ENCODE peak calls at places on chromosome 4, in eight cellular contexts. L, P, A, D, I, X, S and O are unnamed samples.
A peak's percentile ranks its signal among the peaks of the same experiment; 100 is the strongest.

GRCh38 chr4:168693750-168694470 is 197.1 kb downstream of the PALLD start:
- DNase-seq in S (no peak), X (no peak), L (no peak), I (no peak), D (no peak), P (no peak), A (no peak), O (peak; percentile 33)

GRCh38 chr4:151362404-151363164 is 37.2 kb upstream of the SH3D19 start:
- DNase-seq in X (peak; percentile 84), A (peak; percentile 72), S (peak; percentile 81), I (peak; percentile 83), L (peak; percentile 86), P (peak; percentile 85), D (peak; percentile 90), O (peak; percentile 78)

GRCh38 chr4:13548059-13548983 is 4.0 kb upstream of the NKX3-2 start:
- DNase-seq in S (no peak), D (peak; percentile 68), I (no peak), L (no peak), A (no peak), X (no peak), P (no peak), O (no peak)

GRCh38 chr4:14874990-14875389 is 127.3 kb upstream of the CPEB2 start:
- DNase-seq in P (no peak), L (no peak), A (no peak), D (no peak), S (no peak), I (no peak), X (no peak), O (no peak)

GRCh38 chr4:109315818-109316217 is 13.4 kb upstream of the COL25A1 start:
- DNase-seq in X (no peak), D (no peak), L (no peak), A (no peak), S (no peak), I (no peak), P (no peak), O (no peak)

GRCh38 chr4:164252286-164252685 is 501.6 kb upstream of the SMIM31 start:
- DNase-seq in X (no peak), L (no peak), A (no peak), P (no peak), D (no peak), I (no peak), S (peak; percentile 36), O (peak; percentile 29)

GRCh38 chr4:37882665-37883296 is 8.1 kb upstream of the TBC1D1 start:
- DNase-seq in P (no peak), S (no peak), A (no peak), L (peak; percentile 70), I (peak; percentile 2), X (peak; percentile 26), D (no peak), O (no peak)

GRCh38 chr4:31146366-31146765 is 426.2 kb downstream of the PCDH7 start:
- DNase-seq in A (no peak), S (no peak), I (peak; percentile 23), D (no peak), X (no peak), L (no peak), P (no peak), O (no peak)

GRCh38 chr4:76758290-76758882 is 139.6 kb downstream of the SOWAHB start:
- DNase-seq in I (peak; percentile 45), A (no peak), S (no peak), X (peak; percentile 27), L (no peak), D (no peak), P (peak; percentile 46), O (peak; percentile 76)

GRCh38 chr4:111797455-111798163 is 347.6 kb upstream of the FAM241A start:
- DNase-seq in S (no peak), I (no peak), P (no peak), D (no peak), L (no peak), X (no peak), A (no peak), O (no peak)

DNA sequence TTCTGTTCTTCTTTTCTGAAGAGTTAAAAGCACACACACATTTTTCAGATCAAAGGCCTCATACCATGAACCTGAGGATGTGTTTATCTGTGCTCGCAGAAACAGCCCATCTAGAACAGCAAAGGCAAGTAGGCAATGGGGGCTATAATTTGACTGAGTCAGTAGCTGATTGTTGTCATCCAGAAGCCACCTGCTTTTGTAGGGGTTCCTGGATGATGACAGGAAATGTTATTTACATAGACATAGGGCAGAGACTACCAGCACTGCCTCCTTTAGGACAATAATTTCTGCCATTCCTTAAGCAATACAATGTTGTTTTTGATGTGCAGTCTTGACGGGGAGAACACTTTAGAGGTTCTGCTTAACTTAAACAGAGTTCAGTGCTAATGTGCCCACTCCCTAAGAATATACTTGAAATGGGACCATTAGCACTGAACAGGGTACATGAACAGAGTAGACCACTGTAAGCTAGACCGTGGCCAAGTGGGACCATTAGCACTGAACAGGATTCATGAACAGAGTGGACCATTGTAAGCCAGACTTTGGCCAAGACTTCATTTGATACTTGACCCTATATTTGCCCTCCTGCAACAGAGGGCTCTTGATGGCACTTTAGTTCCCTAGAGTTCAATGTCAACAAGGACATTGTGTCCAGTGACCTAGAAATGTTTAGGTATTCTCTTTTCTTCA is 42.8 kb upstream of the CCSER1 start:
- DNase-seq in I (no peak), L (no peak), S (no peak), P (no peak), A (no peak), X (no peak), D (no peak), O (no peak)
- H3K27ac ChIP-seq in I (no peak overlapping the region), L (no peak overlapping the region), S (no peak overlapping the region), P (no peak overlapping the region), A (no peak overlapping the region), X (no peak overlapping the region), D (no peak overlapping the region), O (no peak overlapping the region)

DNA sequence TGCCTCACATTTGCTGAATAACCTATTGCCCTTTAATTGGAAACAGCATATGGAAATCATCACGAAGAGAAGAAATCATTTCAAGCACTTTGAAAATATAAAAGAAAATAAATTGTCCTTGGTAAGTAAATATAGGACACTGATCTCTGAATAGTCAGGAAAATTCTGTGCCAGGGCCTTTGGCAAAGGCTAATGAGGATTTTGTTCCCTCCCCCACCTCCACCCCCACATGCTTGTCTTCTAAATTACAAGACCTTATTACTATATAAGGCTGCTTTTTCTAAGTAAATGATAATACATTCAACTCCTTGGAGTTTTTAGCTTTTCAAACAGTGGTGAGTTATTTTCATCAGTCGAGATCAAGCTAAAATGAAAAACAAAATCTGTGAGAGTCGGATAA is 15.8 kb downstream of the SYNPO2 start:
- DNase-seq in L (no peak), I (no peak), D (no peak), S (no peak), X (no peak), A (no peak), P (no peak), O (no peak)
- H3K27ac ChIP-seq in L (peak overlapping the region; percentile 77), I (no peak overlapping the region), D (peak overlapping the region; percentile 63), S (no peak overlapping the region), X (peak overlapping the region; percentile 31), A (no peak overlapping the region), P (no peak overlapping the region), O (no peak overlapping the region)

DNA sequence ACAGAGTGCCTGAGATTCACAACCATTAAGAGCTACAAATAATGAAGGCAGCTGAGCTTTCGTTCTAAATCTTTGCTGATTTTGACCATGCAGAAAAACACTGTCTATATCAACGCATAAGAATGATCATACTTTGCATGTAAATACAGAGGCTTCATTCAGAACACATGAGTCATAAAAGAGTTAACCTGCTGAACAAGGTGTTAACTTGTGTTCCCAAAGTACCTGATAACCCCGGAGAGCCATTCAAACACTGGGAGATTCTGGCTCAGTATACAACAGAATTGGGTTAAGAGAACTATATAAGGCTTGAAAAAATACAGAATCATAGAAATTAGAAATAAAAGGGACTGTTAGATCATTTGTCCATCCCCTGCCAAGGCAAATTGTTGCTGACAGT is 964.3 kb upstream of the TENM3 start:
- DNase-seq in I (no peak), D (no peak), A (no peak), S (no peak), P (no peak), L (no peak), X (no peak), O (no peak)
- H3K27ac ChIP-seq in I (no peak overlapping the region), D (no peak overlapping the region), A (no peak overlapping the region), S (no peak overlapping the region), P (no peak overlapping the region), L (no peak overlapping the region), X (no peak overlapping the region), O (no peak overlapping the region)

DNA sequence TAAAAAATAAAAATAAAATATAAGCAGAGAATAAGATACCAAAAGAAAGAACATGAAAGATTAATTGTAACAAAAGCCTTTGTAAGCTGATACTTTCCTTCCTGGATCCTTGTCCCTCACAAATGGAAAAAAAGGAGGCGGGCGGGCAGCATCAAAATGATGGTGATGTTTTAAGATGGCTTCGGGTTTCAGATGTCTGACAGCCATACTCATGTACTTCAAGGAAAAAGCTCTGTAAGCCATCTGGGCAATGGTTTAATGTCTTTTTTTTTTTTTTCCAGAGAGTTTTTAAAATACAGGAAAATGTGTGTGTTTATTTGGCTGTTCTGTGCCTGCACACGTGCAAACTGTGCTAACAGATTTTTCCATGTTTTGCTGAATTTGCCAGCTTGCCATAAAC is 36.0 kb downstream of the AFAP1 start:
- DNase-seq in S (no peak), L (no peak), A (no peak), X (no peak), D (no peak), P (no peak), I (no peak), O (no peak)
- H3K27ac ChIP-seq in S (no peak overlapping the region), L (peak overlapping the region; percentile 73), A (peak overlapping the region; percentile 69), X (no peak overlapping the region), D (peak overlapping the region; percentile 79), P (no peak overlapping the region), I (no peak overlapping the region), O (no peak overlapping the region)

GRCh38 chr4:78765607-78766006 is 10.5 kb upstream of the BMP2K start:
- DNase-seq in X (no peak), L (no peak), A (no peak), D (no peak), P (no peak), I (no peak), S (no peak), O (no peak)
- H3K27ac ChIP-seq in X (no peak overlapping the region), L (no peak overlapping the region), A (no peak overlapping the region), D (no peak overlapping the region), P (no peak overlapping the region), I (no peak overlapping the region), S (no peak overlapping the region), O (no peak overlapping the region)

GRCh38 chr4:23165669-23166068 is 472.9 kb downstream of the GBA3 start:
- DNase-seq in I (no peak), L (no peak), S (no peak), X (no peak), D (no peak), A (no peak), P (no peak), O (no peak)

GRCh38 chr4:23162275-23162674 is 469.5 kb downstream of the GBA3 start:
- DNase-seq in X (no peak), I (no peak), D (no peak), P (no peak), L (no peak), S (no peak), A (no peak), O (no peak)

GRCh38 chr4:23166919-23167318 is 474.2 kb downstream of the GBA3 start:
- DNase-seq in L (no peak), P (no peak), I (no peak), X (no peak), S (no peak), A (no peak), D (no peak), O (no peak)

GRCh38 chr4:23161787-23162186 is 469.1 kb downstream of the GBA3 start:
- DNase-seq in S (peak; percentile 38), A (no peak), D (no peak), L (no peak), I (no peak), X (no peak), P (no peak), O (no peak)

GRCh38 chr4:23163649-23164436 is 471.1 kb downstream of the GBA3 start:
- DNase-seq in A (no peak), D (no peak), S (no peak), L (no peak), X (no peak), P (no peak), I (peak; percentile 2), O (peak; percentile 57)
- H3K27ac ChIP-seq in A (no peak overlapping the region), D (no peak overlapping the region), S (no peak overlapping the region), L (no peak overlapping the region), X (no peak overlapping the region), P (no peak overlapping the region), I (no peak overlapping the region), O (no peak overlapping the region)